ENCODE peak calls at places on chromosomes 13 and 19, in nine cellular contexts. Y, M, X, K, R, B, C, P and A are unnamed samples.

GRCh38 chr19:41095703-41096102 is 7.5 kb downstream of the CYP2A13 start:
- DNase-seq in Y (no peak), M (no peak), X (no peak), K (no peak), R (no peak), B (no peak), C (no peak), P (no peak), A (no peak)

GRCh38 chr19:9498183-9498902 is at the start of gene ZNF560:
- DNase-seq in Y (no peak), M (no peak), X (no peak), K (peak), R (no peak), B (no peak), C (no peak), P (no peak), A (no peak)

GRCh38 chr19:45553464-45553863 is 31.1 kb downstream of the OPA3 start:
- DNase-seq in Y (peak), M (no peak), X (no peak), K (no peak), R (no peak), B (peak), C (no peak), P (peak), A (no peak)

GRCh38 chr13:109655611-109656010 is 130.8 kb downstream of the IRS2 start:
- DNase-seq in Y (no peak), M (no peak), X (no peak), K (no peak), R (no peak), B (no peak), C (no peak), P (no peak), A (peak)

GRCh38 chr19:38707512-38708114 is 36.7 kb downstream of the CAPN12 start:
- DNase-seq in Y (peak), M (no peak), X (no peak), K (no peak), R (no peak), B (no peak), C (peak), P (peak), A (no peak)

GRCh38 chr13:104641309-104641708 is 1575.1 kb upstream of the SLC10A2 start:
- DNase-seq in Y (no peak), M (no peak), X (no peak), K (no peak), R (no peak), B (no peak), C (peak), P (no peak), A (no peak)

GRCh38 chr19:49222528-49222927 is 64.9 kb downstream of the TRPM4 start:
- DNase-seq in Y (no peak), M (no peak), X (no peak), K (no peak), R (no peak), B (no peak), C (no peak), P (no peak), A (no peak)

GRCh38 chr13:62919491-62919890 is 1503.8 kb upstream of the PCDH20 start:
- DNase-seq in Y (no peak), M (no peak), X (peak), K (no peak), R (no peak), B (no peak), C (no peak), P (no peak), A (no peak)

GRCh38 chr19:1837625-1838105 is 10.6 kb downstream of the REXO1 start:
- DNase-seq in Y (peak), M (no peak), X (no peak), K (no peak), R (no peak), B (peak), C (peak), P (no peak), A (no peak)

GRCh38 chr13:51822106-51822840 is 18.3 kb upstream of the DHRS12 start:
- DNase-seq in Y (no peak), M (no peak), X (no peak), K (no peak), R (no peak), B (no peak), C (no peak), P (no peak), A (no peak)

GRCh38 chr13:49319555-49320350 is 72.0 kb downstream of the CDADC1 start:
- DNase-seq in Y (no peak), M (no peak), X (no peak), K (no peak), R (no peak), B (no peak), C (no peak), P (no peak), A (peak)

GRCh38 chr19:39937094-39937493 is 2.7 kb upstream of the FCGBP start:
- DNase-seq in Y (no peak), M (no peak), X (no peak), K (no peak), R (no peak), B (no peak), C (no peak), P (no peak), A (peak)

GRCh38 chr19:1062387-1063029 is 4.5 kb upstream of the ARHGAP45 start:
- DNase-seq in Y (no peak), M (no peak), X (no peak), K (no peak), R (no peak), B (no peak), C (no peak), P (no peak), A (no peak)

GRCh38 chr19:47256688-47257410 is 524 bp downstream of the CCDC9 start:
- DNase-seq in Y (peak), M (peak), X (peak), K (peak), R (peak), B (peak), C (peak), P (peak), A (peak)

GRCh38 chr13:107867701-107868661 is 347.4 kb downstream of the LIG4 start:
- DNase-seq in Y (peak), M (no peak), X (no peak), K (no peak), R (no peak), B (no peak), C (no peak), P (no peak), A (no peak)

GRCh38 chr13:51323824-51324511 is 15.5 kb upstream of the SERPINE3 start:
- DNase-seq in Y (no peak), M (no peak), X (no peak), K (no peak), R (no peak), B (no peak), C (peak), P (no peak), A (no peak)

GRCh38 chr13:114131581-114132418 is 623 bp downstream of the RASA3 start:
- DNase-seq in Y (no peak), M (no peak), X (no peak), K (no peak), R (no peak), B (no peak), C (no peak), P (peak), A (peak)

GRCh38 chr19:49847731-49848696 is 2.9 kb upstream of the PTOV1 start:
- DNase-seq in Y (no peak), M (no peak), X (no peak), K (no peak), R (peak), B (no peak), C (no peak), P (no peak), A (peak)

GRCh38 chr19:56110515-56111448 is 10.3 kb downstream of the ZNF787 start:
- DNase-seq in Y (peak), M (no peak), X (peak), K (peak), R (no peak), B (peak), C (peak), P (peak), A (no peak)

GRCh38 chr19:34217952-34218817 is 36.2 kb upstream of the GARRE1 start:
- DNase-seq in Y (peak), M (no peak), X (no peak), K (no peak), R (no peak), B (peak), C (peak), P (no peak), A (peak)

GRCh38 chr19:58054792-58055482 is 4.1 kb upstream of the ZNF135 start:
- DNase-seq in Y (no peak), M (no peak), X (no peak), K (peak), R (no peak), B (peak), C (no peak), P (peak), A (no peak)

GRCh38 chr13:23433171-23434153 is at the start of gene SACS:
- DNase-seq in Y (no peak), M (no peak), X (no peak), K (no peak), R (no peak), B (no peak), C (no peak), P (no peak), A (peak)

GRCh38 chr19:33005440-33005839 is 33.4 kb downstream of the FAAP24 start:
- DNase-seq in Y (no peak), M (no peak), X (no peak), K (no peak), R (no peak), B (no peak), C (no peak), P (no peak), A (no peak)

GRCh38 chr13:79741006-79741405 is 260.1 kb downstream of the NDFIP2 start:
- DNase-seq in Y (no peak), M (no peak), X (no peak), K (peak), R (no peak), B (no peak), C (peak), P (no peak), A (no peak)

GRCh38 chr13:42967660-42968059 is 24.4 kb downstream of the EPSTI1 start:
- DNase-seq in Y (peak), M (no peak), X (no peak), K (no peak), R (no peak), B (peak), C (peak), P (no peak), A (no peak)

GRCh38 chr13:90511903-90512302 is 835.6 kb upstream of the MIR17HG start:
- DNase-seq in Y (no peak), M (no peak), X (no peak), K (no peak), R (no peak), B (no peak), C (no peak), P (no peak), A (no peak)

GRCh38 chr13:52162279-52163101 is 3.1 kb upstream of the NEK3 start:
- DNase-seq in Y (no peak), M (no peak), X (no peak), K (no peak), R (peak), B (no peak), C (no peak), P (no peak), A (peak)

GRCh38 chr13:39259371-39259770 is 221.1 kb downstream of the NHLRC3 start:
- DNase-seq in Y (no peak), M (no peak), X (no peak), K (no peak), R (no peak), B (no peak), C (no peak), P (no peak), A (no peak)

DNA sequence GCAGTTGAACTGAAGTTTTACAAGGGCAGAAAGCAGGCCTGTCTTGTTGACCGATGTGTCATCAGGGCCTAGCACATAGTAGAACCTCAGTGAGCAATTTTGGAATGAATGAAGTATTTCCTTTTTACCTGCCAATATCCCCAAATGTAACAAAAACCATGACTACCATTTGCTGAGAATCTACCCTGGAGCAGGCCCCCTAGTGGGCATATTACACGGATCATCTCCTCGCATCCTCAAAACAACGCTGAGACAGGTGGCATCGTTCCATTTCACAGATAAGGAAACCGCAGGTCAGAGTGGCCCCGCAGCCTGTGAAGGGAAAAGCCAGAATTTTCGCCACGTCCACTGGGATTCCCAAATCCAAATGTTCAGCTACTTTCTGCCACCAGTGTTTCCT is 77.9 kb downstream of the CACNA1A start:
- DNase-seq in Y (no peak), M (no peak), X (no peak), K (no peak), R (peak), B (no peak), C (no peak), P (no peak), A (peak)
- TF ChIP-seq CTCF in Y (no peak), M (peak), X (no peak), K (no peak), R (peak), B (peak), C (peak), P (peak), A (peak)

GRCh38 chr19:21087871-21088270 is 5.9 kb downstream of the ZNF714 start:
- DNase-seq in Y (no peak), M (no peak), X (no peak), K (no peak), R (no peak), B (no peak), C (no peak), P (no peak), A (no peak)

GRCh38 chr19:21084343-21084742 is 2.3 kb downstream of the ZNF714 start:
- DNase-seq in Y (no peak), M (no peak), X (no peak), K (no peak), R (no peak), B (no peak), C (no peak), P (no peak), A (peak)

GRCh38 chr19:21082011-21082975 is at the start of gene ZNF714:
- DNase-seq in Y (peak), M (peak), X (peak), K (peak), R (peak), B (peak), C (peak), P (peak), A (peak)
- TF ChIP-seq POLR2A in Y (no peak), M (peak), X (peak), K (peak), R (peak), B (peak), C (peak), P (no peak), A (peak)

DNA sequence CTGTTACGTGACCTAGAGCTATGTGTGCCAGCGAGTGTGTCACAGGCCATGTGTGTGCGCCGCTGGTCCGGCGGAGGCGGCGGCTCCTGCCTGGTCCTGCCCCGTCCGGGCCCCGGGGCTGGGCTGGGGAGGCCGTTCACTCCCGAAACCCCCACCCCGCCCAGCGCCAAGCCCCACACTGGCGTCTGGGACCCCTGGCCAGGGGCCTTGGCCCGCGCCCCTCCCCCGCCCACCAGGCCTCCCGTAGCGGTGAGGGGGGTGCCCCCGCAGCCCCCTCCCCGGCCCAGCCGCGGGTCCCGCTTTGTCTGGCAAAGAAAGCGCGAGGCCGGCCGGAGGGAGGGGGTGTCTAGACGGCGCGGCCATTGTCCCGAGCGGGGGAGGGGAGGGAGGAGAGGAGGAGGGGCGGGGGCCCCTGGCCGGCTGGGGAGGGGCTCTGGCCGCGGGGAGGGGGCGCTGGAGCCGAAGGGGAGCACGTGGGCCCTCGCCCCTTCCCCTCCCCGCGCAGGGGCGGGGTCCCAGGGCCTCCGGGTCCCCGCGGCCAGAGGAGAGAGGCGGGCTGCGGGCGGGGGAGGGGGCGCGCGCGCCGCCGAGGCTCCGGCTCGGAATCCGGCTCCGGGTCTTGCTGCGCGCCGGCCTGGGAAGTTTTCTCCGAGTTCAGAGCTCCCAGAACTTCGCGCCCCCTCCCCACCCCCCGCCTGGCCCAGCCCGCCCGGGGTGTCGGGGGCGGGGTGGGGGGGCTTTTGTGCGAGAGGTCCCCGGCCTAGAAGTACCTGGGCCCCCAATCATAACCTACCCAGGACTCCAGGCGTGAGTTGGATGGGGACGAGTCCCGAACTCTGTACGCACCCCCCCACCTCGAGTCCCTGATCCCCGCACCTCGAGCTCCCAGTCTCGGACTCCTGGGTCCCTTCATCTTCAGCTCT is 882 bp downstream of the NOTCH3 start:
- DNase-seq in Y (no peak), M (no peak), X (no peak), K (no peak), R (no peak), B (no peak), C (no peak), P (no peak), A (no peak)
- TF ChIP-seq CTCF in Y (no peak), M (no peak), X (no peak), K (no peak), R (no peak), B (no peak), C (no peak), P (no peak), A (no peak)

GRCh38 chr19:7919681-7920519 is at the start of gene SNAPC2:
- DNase-seq in Y (peak), M (peak), X (peak), K (peak), R (peak), B (peak), C (peak), P (peak), A (peak)

GRCh38 chr19:7922841-7923205 is 2.7 kb downstream of the SNAPC2 start:
- DNase-seq in Y (no peak), M (no peak), X (no peak), K (no peak), R (no peak), B (no peak), C (no peak), P (no peak), A (no peak)

GRCh38 chr19:7920520-7921301 is 573 bp downstream of the SNAPC2 start:
- DNase-seq in Y (peak), M (peak), X (peak), K (peak), R (peak), B (peak), C (peak), P (peak), A (peak)

GRCh38 chr19:7921955-7922840 is 2.1 kb downstream of the SNAPC2 start:
- DNase-seq in Y (no peak), M (no peak), X (no peak), K (no peak), R (no peak), B (no peak), C (no peak), P (no peak), A (no peak)

GRCh38 chr19:7921302-7921954 is 1.3 kb downstream of the SNAPC2 start:
- DNase-seq in Y (no peak), M (no peak), X (no peak), K (peak), R (no peak), B (no peak), C (no peak), P (no peak), A (no peak)
- TF ChIP-seq POLR2A in Y (no peak), M (no peak), X (no peak), K (no peak), R (no peak), B (peak), C (no peak), P (no peak), A (no peak)

GRCh38 chr13:55553736-55554135 is 1587.0 kb upstream of the PRR20A start:
- DNase-seq in Y (no peak), M (no peak), X (no peak), K (no peak), R (no peak), B (no peak), C (no peak), P (no peak), A (no peak)
- TF ChIP-seq CTCF in Y (no peak), M (no peak), X (no peak), K (no peak), R (no peak), B (no peak), C (no peak), P (no peak), A (no peak)

DNA sequence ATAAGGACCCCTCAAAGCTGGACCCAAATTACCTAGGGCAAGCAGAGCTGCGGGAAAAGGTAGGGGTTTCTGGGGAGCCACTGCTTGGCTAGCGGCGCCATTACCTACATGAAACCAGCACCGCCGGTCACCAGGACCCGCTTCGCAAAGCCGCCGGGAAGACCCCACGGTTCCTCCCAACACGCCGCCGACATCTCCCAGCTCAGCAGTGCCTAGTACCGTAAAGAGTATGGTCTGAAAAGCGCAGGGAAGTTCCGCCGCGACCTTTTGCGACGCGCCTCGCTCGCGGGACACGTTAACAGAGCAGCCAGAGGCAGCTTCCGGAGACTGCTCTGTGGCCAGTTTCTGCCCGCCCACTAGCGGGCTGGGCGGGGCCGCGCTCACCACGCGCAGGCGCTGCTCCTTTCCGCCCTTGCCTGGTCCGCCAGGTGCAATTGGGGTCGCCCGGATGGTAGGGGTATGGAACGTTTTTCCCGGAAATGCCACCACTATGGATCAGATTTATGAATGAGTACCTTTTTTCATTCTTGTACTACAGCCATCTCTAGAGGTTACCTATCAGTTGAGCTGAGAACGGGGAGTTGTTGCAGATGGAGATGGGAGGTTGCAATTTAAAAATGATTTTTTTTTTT is at the start of gene TGDS:
- DNase-seq in Y (peak), M (peak), X (peak), K (peak), R (peak), B (peak), C (peak), P (peak), A (peak)
- TF ChIP-seq POLR2A in Y (peak), M (peak), X (peak), K (peak), R (peak), B (peak), C (peak), P (peak), A (peak)

GRCh38 chr19:27774827-27775226 is 1438.1 kb downstream of the UQCRFS1 start:
- DNase-seq in Y (no peak), M (no peak), X (no peak), K (no peak), R (no peak), B (no peak), C (no peak), P (no peak), A (peak)

GRCh38 chr19:27773318-27774094 is 1439.4 kb downstream of the UQCRFS1 start:
- DNase-seq in Y (no peak), M (no peak), X (no peak), K (no peak), R (no peak), B (no peak), C (no peak), P (no peak), A (no peak)

GRCh38 chr19:27776020-27776419 is 1436.9 kb downstream of the UQCRFS1 start:
- DNase-seq in Y (no peak), M (no peak), X (no peak), K (no peak), R (no peak), B (no peak), C (no peak), P (no peak), A (peak)

GRCh38 chr19:27775395-27775794 is 1437.6 kb downstream of the UQCRFS1 start:
- DNase-seq in Y (no peak), M (no peak), X (no peak), K (no peak), R (no peak), B (no peak), C (no peak), P (no peak), A (peak)

DNA sequence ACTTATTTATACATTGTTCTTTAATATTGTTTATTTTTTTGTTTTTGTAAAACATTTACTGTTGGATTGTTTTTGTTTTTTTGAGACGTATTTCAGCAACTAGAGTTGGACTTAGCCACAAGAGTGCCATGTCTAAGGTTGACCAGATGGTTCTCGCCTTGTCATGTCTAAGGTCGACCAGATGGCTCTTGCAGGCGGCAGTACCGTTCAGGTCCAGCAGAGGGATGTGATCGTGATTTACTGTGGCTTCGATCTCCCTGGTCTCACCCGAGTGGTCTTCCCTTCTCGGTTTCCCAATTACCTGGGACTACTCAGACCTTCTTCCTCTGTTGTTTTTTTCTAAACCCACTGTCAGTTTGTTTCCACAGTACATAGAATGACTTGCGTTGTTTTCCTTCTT is 1438.6 kb downstream of the UQCRFS1 start:
- DNase-seq in Y (no peak), M (no peak), X (no peak), K (no peak), R (no peak), B (no peak), C (no peak), P (no peak), A (peak)
- TF ChIP-seq CTCF in Y (no peak), M (no peak), X (no peak), K (no peak), R (peak), B (no peak), C (no peak), P (no peak), A (peak)